ENCODE peak calls at places on chromosomes 3 and 15, in nine cellular contexts. One of them, this sample, is unnamed.

GRCh38 chr15:100780208-100780800 is 99.3 kb upstream of the ALDH1A3 start:
- DNase-seq in lung: peak; percentile 24
- DNase-seq in stomach: no peak
- DNase-seq in activated B cell treated with CpG ODN at 0.5 μM for 24 hours: no peak
- DNase-seq in right atrium auricular region: peak; percentile 32
- DNase-seq in astrocyte of the spinal cord: no peak
- DNase-seq in PC-9: no peak
- DNase-seq in OCI-LY7: no peak
- DNase-seq in tibial artery: peak; percentile 15
- DNase-seq in this sample: no peak

GRCh38 chr15:30906366-30906765 is 2.7 kb downstream of the FAN1 start:
- DNase-seq in lung: no peak
- DNase-seq in stomach: no peak
- DNase-seq in activated B cell treated with CpG ODN at 0.5 μM for 24 hours: no peak
- DNase-seq in right atrium auricular region: no peak
- DNase-seq in astrocyte of the spinal cord: no peak
- DNase-seq in PC-9: no peak
- DNase-seq in OCI-LY7: no peak
- DNase-seq in tibial artery: no peak
- DNase-seq in this sample: no peak

GRCh38 chr15:41851755-41852370 is 13.2 kb downstream of the PLA2G4B start:
- DNase-seq in lung: no peak
- DNase-seq in stomach: no peak
- DNase-seq in activated B cell treated with CpG ODN at 0.5 μM for 24 hours: no peak
- DNase-seq in right atrium auricular region: no peak
- DNase-seq in astrocyte of the spinal cord: no peak
- DNase-seq in PC-9: no peak
- DNase-seq in OCI-LY7: no peak
- DNase-seq in tibial artery: no peak
- DNase-seq in this sample: no peak

GRCh38 chr15:40790723-40791122 is 16.2 kb upstream of the ZFYVE19 start:
- DNase-seq in lung: no peak
- DNase-seq in stomach: no peak
- DNase-seq in activated B cell treated with CpG ODN at 0.5 μM for 24 hours: no peak
- DNase-seq in right atrium auricular region: no peak
- DNase-seq in astrocyte of the spinal cord: peak; percentile 39
- DNase-seq in PC-9: peak; percentile 41
- DNase-seq in OCI-LY7: no peak
- DNase-seq in tibial artery: no peak
- DNase-seq in this sample: no peak

GRCh38 chr3:179608931-179609720 is 4.5 kb downstream of the NDUFB5 start:
- DNase-seq in lung: no peak
- DNase-seq in stomach: no peak
- DNase-seq in activated B cell treated with CpG ODN at 0.5 μM for 24 hours: no peak
- DNase-seq in right atrium auricular region: no peak
- DNase-seq in astrocyte of the spinal cord: no peak
- DNase-seq in PC-9: no peak
- DNase-seq in OCI-LY7: peak; percentile 61
- DNase-seq in tibial artery: no peak
- DNase-seq in this sample: peak; percentile 41

GRCh38 chr3:184338538-184338945 is 1.1 kb downstream of the FAM131A start:
- DNase-seq in lung: no peak
- DNase-seq in stomach: peak; percentile 57
- DNase-seq in activated B cell treated with CpG ODN at 0.5 μM for 24 hours: no peak
- DNase-seq in right atrium auricular region: peak; percentile 92
- DNase-seq in astrocyte of the spinal cord: peak; percentile 88
- DNase-seq in PC-9: no peak
- DNase-seq in OCI-LY7: no peak
- DNase-seq in tibial artery: peak; percentile 83
- DNase-seq in this sample: peak; percentile 49

GRCh38 chr3:42505203-42505848 is 2.9 kb downstream of the VIPR1 start:
- DNase-seq in lung: no peak
- DNase-seq in stomach: peak; percentile 15
- DNase-seq in activated B cell treated with CpG ODN at 0.5 μM for 24 hours: peak; percentile 12
- DNase-seq in right atrium auricular region: peak; percentile 50
- DNase-seq in astrocyte of the spinal cord: no peak
- DNase-seq in PC-9: no peak
- DNase-seq in OCI-LY7: no peak
- DNase-seq in tibial artery: peak; percentile 17
- DNase-seq in this sample: no peak

GRCh38 chr15:29668120-29668602 is 154.1 kb downstream of the TJP1 start:
- DNase-seq in lung: peak; percentile 77
- DNase-seq in stomach: peak; percentile 85
- DNase-seq in activated B cell treated with CpG ODN at 0.5 μM for 24 hours: no peak
- DNase-seq in right atrium auricular region: peak; percentile 69
- DNase-seq in astrocyte of the spinal cord: peak; percentile 86
- DNase-seq in PC-9: peak; percentile 36
- DNase-seq in OCI-LY7: peak; percentile 65
- DNase-seq in tibial artery: peak; percentile 35
- DNase-seq in this sample: no peak

GRCh38 chr3:63966007-63966406 is 53.8 kb upstream of the SCAANT1 start:
- DNase-seq in lung: no peak
- DNase-seq in stomach: no peak
- DNase-seq in activated B cell treated with CpG ODN at 0.5 μM for 24 hours: no peak
- DNase-seq in right atrium auricular region: no peak
- DNase-seq in astrocyte of the spinal cord: no peak
- DNase-seq in PC-9: no peak
- DNase-seq in OCI-LY7: no peak
- DNase-seq in tibial artery: no peak
- DNase-seq in this sample: no peak

GRCh38 chr3:86147119-86147518 is 843.8 kb downstream of the VGLL3 start:
- DNase-seq in lung: no peak
- DNase-seq in stomach: no peak
- DNase-seq in activated B cell treated with CpG ODN at 0.5 μM for 24 hours: no peak
- DNase-seq in right atrium auricular region: no peak
- DNase-seq in astrocyte of the spinal cord: no peak
- DNase-seq in PC-9: no peak
- DNase-seq in OCI-LY7: no peak
- DNase-seq in tibial artery: no peak
- DNase-seq in this sample: no peak
- TF ChIP-seq CTCF in lung: no peak
- TF ChIP-seq CTCF in stomach: no peak
- TF ChIP-seq CTCF in activated B cell treated with CpG ODN at 0.5 μM for 24 hours: no peak
- TF ChIP-seq CTCF in right atrium auricular region: no peak
- TF ChIP-seq CTCF in astrocyte of the spinal cord: no peak
- TF ChIP-seq CTCF in PC-9: no peak
- TF ChIP-seq CTCF in OCI-LY7: no peak
- TF ChIP-seq CTCF in tibial artery: no peak
- TF ChIP-seq CTCF in this sample: no peak

GRCh38 chr15:66046751-66047150 is 177.5 kb downstream of the RAB11A start:
- DNase-seq in lung: no peak
- DNase-seq in stomach: no peak
- DNase-seq in activated B cell treated with CpG ODN at 0.5 μM for 24 hours: no peak
- DNase-seq in right atrium auricular region: no peak
- DNase-seq in astrocyte of the spinal cord: no peak
- DNase-seq in PC-9: no peak
- DNase-seq in OCI-LY7: peak; percentile 14
- DNase-seq in tibial artery: no peak
- DNase-seq in this sample: peak; percentile 40
- TF ChIP-seq CTCF in lung: no peak
- TF ChIP-seq CTCF in stomach: no peak
- TF ChIP-seq CTCF in activated B cell treated with CpG ODN at 0.5 μM for 24 hours: no peak
- TF ChIP-seq CTCF in right atrium auricular region: no peak
- TF ChIP-seq CTCF in astrocyte of the spinal cord: no peak
- TF ChIP-seq CTCF in PC-9: peak; percentile 27
- TF ChIP-seq CTCF in OCI-LY7: peak; percentile 62
- TF ChIP-seq CTCF in tibial artery: no peak
- TF ChIP-seq CTCF in this sample: no peak

GRCh38 chr3:13571831-13572750 is 23.2 kb downstream of the FBLN2 start:
- DNase-seq in lung: no peak
- DNase-seq in stomach: no peak
- DNase-seq in activated B cell treated with CpG ODN at 0.5 μM for 24 hours: no peak
- DNase-seq in right atrium auricular region: no peak
- DNase-seq in astrocyte of the spinal cord: no peak
- DNase-seq in PC-9: no peak
- DNase-seq in OCI-LY7: no peak
- DNase-seq in tibial artery: no peak
- DNase-seq in this sample: no peak

GRCh38 chr3:13571264-13571663 is 22.3 kb downstream of the FBLN2 start:
- DNase-seq in lung: no peak
- DNase-seq in stomach: no peak
- DNase-seq in activated B cell treated with CpG ODN at 0.5 μM for 24 hours: no peak
- DNase-seq in right atrium auricular region: no peak
- DNase-seq in astrocyte of the spinal cord: no peak
- DNase-seq in PC-9: no peak
- DNase-seq in OCI-LY7: no peak
- DNase-seq in tibial artery: no peak
- DNase-seq in this sample: no peak

GRCh38 chr3:13569641-13570390 is 20.9 kb downstream of the FBLN2 start:
- DNase-seq in lung: no peak
- DNase-seq in stomach: no peak
- DNase-seq in activated B cell treated with CpG ODN at 0.5 μM for 24 hours: no peak
- DNase-seq in right atrium auricular region: no peak
- DNase-seq in astrocyte of the spinal cord: no peak
- DNase-seq in PC-9: no peak
- DNase-seq in OCI-LY7: no peak
- DNase-seq in tibial artery: no peak
- DNase-seq in this sample: no peak

GRCh38 chr3:13569201-13569600 is 20.3 kb downstream of the FBLN2 start:
- DNase-seq in lung: no peak
- DNase-seq in stomach: no peak
- DNase-seq in activated B cell treated with CpG ODN at 0.5 μM for 24 hours: no peak
- DNase-seq in right atrium auricular region: no peak
- DNase-seq in astrocyte of the spinal cord: no peak
- DNase-seq in PC-9: no peak
- DNase-seq in OCI-LY7: no peak
- DNase-seq in tibial artery: no peak
- DNase-seq in this sample: no peak

GRCh38 chr3:13570391-13571194 is 21.7 kb downstream of the FBLN2 start:
- DNase-seq in lung: no peak
- DNase-seq in stomach: no peak
- DNase-seq in activated B cell treated with CpG ODN at 0.5 μM for 24 hours: no peak
- DNase-seq in right atrium auricular region: no peak
- DNase-seq in astrocyte of the spinal cord: no peak
- DNase-seq in PC-9: no peak
- DNase-seq in OCI-LY7: no peak
- DNase-seq in tibial artery: no peak
- DNase-seq in this sample: no peak
- TF ChIP-seq CTCF in lung: no peak
- TF ChIP-seq CTCF in stomach: no peak
- TF ChIP-seq CTCF in activated B cell treated with CpG ODN at 0.5 μM for 24 hours: no peak
- TF ChIP-seq CTCF in right atrium auricular region: no peak
- TF ChIP-seq CTCF in astrocyte of the spinal cord: no peak
- TF ChIP-seq CTCF in PC-9: no peak
- TF ChIP-seq CTCF in OCI-LY7: no peak
- TF ChIP-seq CTCF in tibial artery: no peak
- TF ChIP-seq CTCF in this sample: no peak

GRCh38 chr3:196872316-196872715 is 4.6 kb downstream of the SENP5 start:
- DNase-seq in lung: no peak
- DNase-seq in stomach: no peak
- DNase-seq in activated B cell treated with CpG ODN at 0.5 μM for 24 hours: no peak
- DNase-seq in right atrium auricular region: no peak
- DNase-seq in astrocyte of the spinal cord: peak; percentile 19
- DNase-seq in PC-9: no peak
- DNase-seq in OCI-LY7: no peak
- DNase-seq in tibial artery: no peak
- DNase-seq in this sample: no peak

GRCh38 chr3:196867155-196867506 is 589 bp upstream of the SENP5 start:
- DNase-seq in lung: no peak
- DNase-seq in stomach: no peak
- DNase-seq in activated B cell treated with CpG ODN at 0.5 μM for 24 hours: no peak
- DNase-seq in right atrium auricular region: no peak
- DNase-seq in astrocyte of the spinal cord: no peak
- DNase-seq in PC-9: no peak
- DNase-seq in OCI-LY7: no peak
- DNase-seq in tibial artery: no peak
- DNase-seq in this sample: no peak

GRCh38 chr3:196867507-196868296 is at the start of gene SENP5:
- DNase-seq in lung: peak; percentile 89
- DNase-seq in stomach: peak; percentile 94
- DNase-seq in activated B cell treated with CpG ODN at 0.5 μM for 24 hours: peak; percentile 87
- DNase-seq in right atrium auricular region: peak; percentile 83
- DNase-seq in astrocyte of the spinal cord: peak; percentile 91
- DNase-seq in PC-9: peak; percentile 80
- DNase-seq in OCI-LY7: peak; percentile 92
- DNase-seq in tibial artery: peak; percentile 80
- DNase-seq in this sample: peak; percentile 97

GRCh38 chr3:196868297-196868661 is 559 bp downstream of the SENP5 start:
- DNase-seq in lung: no peak
- DNase-seq in stomach: no peak
- DNase-seq in activated B cell treated with CpG ODN at 0.5 μM for 24 hours: no peak
- DNase-seq in right atrium auricular region: no peak
- DNase-seq in astrocyte of the spinal cord: no peak
- DNase-seq in PC-9: no peak
- DNase-seq in OCI-LY7: peak; percentile 23
- DNase-seq in tibial artery: no peak
- DNase-seq in this sample: peak; percentile 36
- TF ChIP-seq CTCF in lung: no peak
- TF ChIP-seq CTCF in stomach: no peak
- TF ChIP-seq CTCF in activated B cell treated with CpG ODN at 0.5 μM for 24 hours: no peak
- TF ChIP-seq CTCF in right atrium auricular region: no peak
- TF ChIP-seq CTCF in astrocyte of the spinal cord: no peak
- TF ChIP-seq CTCF in PC-9: no peak
- TF ChIP-seq CTCF in OCI-LY7: no peak
- TF ChIP-seq CTCF in tibial artery: no peak
- TF ChIP-seq CTCF in this sample: no peak

DNA sequence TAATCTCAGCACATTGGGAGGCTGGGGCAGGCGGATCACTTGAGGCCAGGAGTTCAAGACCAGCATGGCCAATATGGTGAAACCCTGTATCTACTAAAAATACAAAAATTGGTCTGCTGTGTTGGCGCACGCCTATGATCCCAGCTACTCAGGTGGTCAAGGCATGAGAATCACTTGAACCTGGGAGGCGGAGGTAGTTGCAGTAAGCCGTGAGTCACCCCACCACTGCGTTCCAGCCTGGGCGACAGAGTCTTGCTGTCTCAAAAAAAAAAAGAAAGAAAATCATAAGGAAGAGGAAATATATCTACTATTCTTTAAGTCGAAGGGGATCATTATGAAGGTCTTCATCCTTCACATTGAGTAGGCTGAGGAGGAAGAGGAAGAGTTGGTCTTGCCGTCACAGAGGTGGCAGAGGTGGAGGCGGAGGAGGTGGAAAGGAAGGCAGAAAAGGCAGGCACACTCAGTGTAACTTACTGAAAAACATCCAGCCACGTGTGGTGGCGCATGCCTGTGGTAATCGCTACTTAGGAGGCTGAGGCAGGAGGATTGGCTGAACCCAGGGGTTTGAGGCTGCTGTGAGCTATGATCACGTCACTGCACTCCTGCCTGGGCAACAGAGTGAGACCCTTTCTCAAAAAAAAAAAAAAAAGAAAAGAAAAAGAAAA is 14.2 kb downstream of the CSK start:
- DNase-seq in lung: no peak
- DNase-seq in stomach: no peak
- DNase-seq in activated B cell treated with CpG ODN at 0.5 μM for 24 hours: no peak
- DNase-seq in right atrium auricular region: no peak
- DNase-seq in astrocyte of the spinal cord: no peak
- DNase-seq in PC-9: no peak
- DNase-seq in OCI-LY7: no peak
- DNase-seq in tibial artery: no peak
- DNase-seq in this sample: no peak
- TF ChIP-seq CTCF in lung: no peak
- TF ChIP-seq CTCF in stomach: no peak
- TF ChIP-seq CTCF in activated B cell treated with CpG ODN at 0.5 μM for 24 hours: no peak
- TF ChIP-seq CTCF in right atrium auricular region: no peak
- TF ChIP-seq CTCF in astrocyte of the spinal cord: no peak
- TF ChIP-seq CTCF in PC-9: no peak
- TF ChIP-seq CTCF in OCI-LY7: no peak
- TF ChIP-seq CTCF in tibial artery: no peak
- TF ChIP-seq CTCF in this sample: no peak